ENCODE peak calls at places on chromosomes 2 and 18, in four cellular contexts. Q is mesendoderm, S is IMR-90, X is H9. P is an unnamed sample.
A peak's percentile ranks its signal among the peaks of the same experiment; 100 is the strongest.

GRCh38 chr2:160432633-160433032 is 61.0 kb downstream of the RBMS1 start:
- DNase-seq in X (no peak), S (peak; percentile 87), Q (peak; percentile 57), P (no peak)

GRCh38 chr2:218694405-218695145 is 16.1 kb upstream of the TTLL4 start:
- DNase-seq in S (peak; percentile 61), X (no peak), Q (no peak), P (no peak)

GRCh38 chr2:232411901-232412629 is 5.4 kb downstream of the ALPG start:
- DNase-seq in S (no peak), Q (no peak), X (no peak), P (no peak)

GRCh38 chr2:223815884-223816570 is 21.4 kb downstream of the AP1S3 start:
- DNase-seq in S (no peak), X (no peak), Q (no peak), P (peak; percentile 10)

GRCh38 chr2:27049422-27050280 is 1.8 kb upstream of the AGBL5 start:
- DNase-seq in S (no peak), X (no peak), Q (no peak), P (no peak)

GRCh38 chr2:215772634-215773563 is 240.5 kb downstream of the MREG start:
- DNase-seq in X (no peak), Q (peak; percentile 59), S (no peak), P (no peak)

GRCh38 chr2:172148246-172148645 is 45.5 kb upstream of the DLX2 start:
- DNase-seq in X (no peak), S (no peak), Q (no peak), P (no peak)

GRCh38 chr2:190511104-190511503 is 23.4 kb downstream of the NEMP2 start:
- DNase-seq in X (no peak), S (peak; percentile 57), Q (peak; percentile 26), P (no peak)

GRCh38 chr2:207165121-207166038 is at the start of gene KLF7:
- DNase-seq in S (peak; percentile 51), X (peak; percentile 50), Q (peak; percentile 60), P (no peak)

GRCh38 chr2:137123241-137123640 is 357.9 kb downstream of the THSD7B start:
- DNase-seq in Q (no peak), X (no peak), S (no peak), P (no peak)

GRCh38 chr2:126507425-126507867 is 148.5 kb upstream of the GYPC start:
- DNase-seq in Q (peak; percentile 46), S (no peak), X (no peak), P (no peak)

GRCh38 chr2:80102026-80102425 is 202.5 kb downstream of the LRRTM1 start:
- DNase-seq in Q (no peak), S (peak; percentile 97), X (no peak), P (no peak)

GRCh38 chr2:28326873-28327495 is 65.7 kb upstream of the FOSL2 start:
- DNase-seq in Q (no peak), X (no peak), S (peak; percentile 26), P (no peak)

GRCh38 chr2:208179028-208179609 is 10.7 kb downstream of the C2orf80 start:
- DNase-seq in X (no peak), Q (peak; percentile 59), S (no peak), P (no peak)

GRCh38 chr2:188201639-188202038 is 90.0 kb upstream of the GULP1 start:
- DNase-seq in X (no peak), S (no peak), Q (peak; percentile 58), P (no peak)

GRCh38 chr2:8923173-8923572 is 80.3 kb downstream of the MBOAT2 start:
- DNase-seq in Q (no peak), X (no peak), S (no peak), P (no peak)

GRCh38 chr18:3458378-3458777 is 8.4 kb downstream of the TGIF1 start:
- DNase-seq in X (no peak), S (peak; percentile 19), Q (peak; percentile 51), P (no peak)

GRCh38 chr2:191150121-191150450 is 708 bp downstream of the STAT4 start:
- DNase-seq in S (no peak), Q (no peak), X (no peak), P (no peak)

GRCh38 chr2:105872830-105873229 is 128.1 kb downstream of the NCK2 start:
- DNase-seq in S (no peak), Q (no peak), X (no peak), P (no peak)

GRCh38 chr18:75156831-75157230 is 52.1 kb downstream of the PTGR3 start:
- DNase-seq in Q (no peak), X (no peak), S (no peak), P (no peak)

GRCh38 chr2:156892449-156893335 is 364.8 kb upstream of the GALNT5 start:
- DNase-seq in S (peak; percentile 60), X (no peak), Q (peak; percentile 85), P (peak; percentile 49)

GRCh38 chr2:953408-953807 is 2.8 kb downstream of the SNTG2 start:
- DNase-seq in S (no peak), X (no peak), Q (no peak), P (no peak)

GRCh38 chr18:58427321-58427720 is 201.6 kb downstream of the ALPK2 start:
- DNase-seq in X (no peak), Q (no peak), S (no peak), P (no peak)

GRCh38 chr2:191345788-191346187 is 100.6 kb downstream of the MYO1B start:
- DNase-seq in Q (no peak), X (no peak), S (peak; percentile 68), P (no peak)

GRCh38 chr2:74735544-74735943 is 81.5 kb downstream of the SEMA4F start:
- DNase-seq in Q (peak; percentile 10), S (no peak), X (peak; percentile 47), P (peak; percentile 23)
- H3K56ac ChIP-seq in Q (no peak overlapping the region), S (no peak overlapping the region), X (no peak overlapping the region), P (no peak overlapping the region)

GRCh38 chr2:233745073-233745755 is 14.9 kb upstream of the UGT1A1 start:
- DNase-seq in X (no peak), S (no peak), Q (no peak), P (no peak)

GRCh38 chr2:233743464-233744259 is 14.8 kb downstream of the UGT1A3 start:
- DNase-seq in Q (no peak), X (no peak), S (no peak), P (no peak)

GRCh38 chr2:233746475-233747282 is 13.4 kb upstream of the UGT1A1 start:
- DNase-seq in S (no peak), Q (peak; percentile 11), X (no peak), P (no peak)

DNA sequence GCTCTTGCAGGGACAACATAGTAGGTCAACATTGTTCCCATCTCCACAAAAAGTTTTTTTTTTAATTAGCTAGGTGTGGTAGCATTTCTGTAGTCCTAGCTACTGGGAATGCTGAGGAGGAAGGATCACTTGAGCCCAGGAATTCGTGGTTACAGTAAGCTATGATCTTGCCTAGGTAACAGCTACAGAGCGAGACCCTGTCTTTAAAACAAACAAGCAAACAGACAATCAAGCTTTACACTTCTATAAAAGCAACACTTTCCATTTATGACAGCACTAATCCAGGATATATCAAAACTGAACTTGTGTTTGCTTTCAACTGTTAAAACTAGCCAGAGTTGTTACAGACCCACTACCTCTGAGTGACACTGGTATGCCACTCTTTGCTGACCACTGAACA is 12.0 kb downstream of the UGT1A3 start:
- DNase-seq in Q (no peak), X (no peak), S (no peak), P (no peak)
- H3K56ac ChIP-seq in Q (no peak overlapping the region), X (no peak overlapping the region), S (no peak overlapping the region), P (no peak overlapping the region)

GRCh38 chr18:45542043-45542442 is 73.2 kb upstream of the SLC14A2 start:
- DNase-seq in X (no peak), Q (no peak), S (no peak), P (no peak)
- H3K56ac ChIP-seq in X (no peak overlapping the region), Q (no peak overlapping the region), S (no peak overlapping the region), P (no peak overlapping the region)

DNA sequence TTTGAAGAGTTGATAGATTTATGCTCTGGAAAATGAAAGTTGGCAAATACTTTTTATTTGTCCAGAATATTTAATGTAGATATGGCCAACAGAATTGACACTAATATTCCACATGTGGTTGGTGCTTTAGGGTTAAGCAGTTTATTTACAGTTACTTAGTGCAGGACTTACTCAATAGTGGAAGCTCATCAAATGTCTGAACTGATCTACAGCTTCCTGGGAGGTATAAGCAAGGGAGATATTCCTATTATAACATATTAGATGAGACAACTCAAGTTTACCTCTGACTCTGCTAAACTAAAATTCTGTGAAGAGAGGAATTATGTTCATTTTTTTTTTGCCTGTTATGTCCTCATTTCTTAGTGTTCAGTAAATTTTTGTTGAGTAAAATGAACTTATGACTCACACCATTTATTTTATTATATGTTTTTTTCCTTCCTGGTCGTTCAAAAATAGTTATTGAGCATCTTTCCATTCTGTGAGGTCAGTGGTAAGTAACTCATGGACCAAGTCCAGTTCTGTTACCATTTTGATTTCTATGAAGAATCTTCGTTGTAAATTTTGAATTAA is 13.6 kb downstream of the ABI2 start:
- DNase-seq in S (peak; percentile 40), X (no peak), Q (no peak), P (no peak)
- H3K56ac ChIP-seq in S (no peak overlapping the region), X (no peak overlapping the region), Q (no peak overlapping the region), P (no peak overlapping the region)

GRCh38 chr18:789397-789796 is 22.6 kb downstream of the YES1 start:
- DNase-seq in Q (no peak), X (no peak), S (no peak), P (no peak)

GRCh38 chr18:785242-785641 is 26.8 kb downstream of the YES1 start:
- DNase-seq in Q (no peak), X (no peak), S (no peak), P (no peak)

GRCh38 chr18:784470-785172 is 27.4 kb downstream of the YES1 start:
- DNase-seq in X (no peak), S (no peak), Q (peak; percentile 24), P (no peak)
- H3K56ac ChIP-seq in X (no peak overlapping the region), S (no peak overlapping the region), Q (no peak overlapping the region), P (no peak overlapping the region)

P was measured in H1.